ENCODE peak calls at places on chromosomes 3 and 15, in five cellular contexts. One of them, this sample, is unnamed.

GRCh38 chr3:123037015-123037375 is 9.4 kb upstream of the SEMA5B start:
- DNase-seq in type B pancreatic cell: no peak
- DNase-seq in GM10248: no peak
- DNase-seq in brain microvascular endothelial cell: no peak
- DNase-seq in nephron progenitor cell: no peak
- DNase-seq in this sample: no peak

GRCh38 chr3:1294566-1294965 is 201.7 kb downstream of the CNTN6 start:
- DNase-seq in type B pancreatic cell: no peak
- DNase-seq in GM10248: no peak
- DNase-seq in brain microvascular endothelial cell: no peak
- DNase-seq in nephron progenitor cell: no peak
- DNase-seq in this sample: no peak

GRCh38 chr3:48409291-48410201 is 20.3 kb downstream of the PLXNB1 start:
- DNase-seq in type B pancreatic cell: peak
- DNase-seq in GM10248: no peak
- DNase-seq in brain microvascular endothelial cell: no peak
- DNase-seq in nephron progenitor cell: no peak
- DNase-seq in this sample: peak

GRCh38 chr15:93241696-93242585 is 152.9 kb upstream of the RGMA start:
- DNase-seq in type B pancreatic cell: no peak
- DNase-seq in GM10248: no peak
- DNase-seq in brain microvascular endothelial cell: no peak
- DNase-seq in nephron progenitor cell: no peak
- DNase-seq in this sample: peak

GRCh38 chr3:139312959-139313358 is 30.9 kb upstream of the MRPS22 start:
- DNase-seq in type B pancreatic cell: no peak
- DNase-seq in GM10248: no peak
- DNase-seq in brain microvascular endothelial cell: peak
- DNase-seq in nephron progenitor cell: no peak
- DNase-seq in this sample: no peak

GRCh38 chr3:99324854-99325253 is 313.5 kb upstream of the COL8A1 start:
- DNase-seq in type B pancreatic cell: no peak
- DNase-seq in GM10248: no peak
- DNase-seq in brain microvascular endothelial cell: no peak
- DNase-seq in nephron progenitor cell: no peak
- DNase-seq in this sample: no peak

GRCh38 chr3:114020907-114021306 is 35.4 kb downstream of the CCDC191 start:
- DNase-seq in type B pancreatic cell: no peak
- DNase-seq in GM10248: no peak
- DNase-seq in brain microvascular endothelial cell: no peak
- DNase-seq in nephron progenitor cell: no peak
- DNase-seq in this sample: no peak

GRCh38 chr15:99452728-99453643 is 112.8 kb upstream of the MEF2A start:
- DNase-seq in type B pancreatic cell: no peak
- DNase-seq in GM10248: peak
- DNase-seq in brain microvascular endothelial cell: no peak
- DNase-seq in nephron progenitor cell: no peak
- DNase-seq in this sample: peak

GRCh38 chr3:187131981-187132380 is 7.3 kb downstream of the RPL39L start:
- DNase-seq in type B pancreatic cell: no peak
- DNase-seq in GM10248: no peak
- DNase-seq in brain microvascular endothelial cell: peak
- DNase-seq in nephron progenitor cell: no peak
- DNase-seq in this sample: no peak

GRCh38 chr3:62798000-62798399 is 77.2 kb downstream of the CADPS start:
- DNase-seq in type B pancreatic cell: no peak
- DNase-seq in GM10248: no peak
- DNase-seq in brain microvascular endothelial cell: no peak
- DNase-seq in nephron progenitor cell: no peak
- DNase-seq in this sample: no peak

GRCh38 chr3:106006001-106006400 is 137.2 kb upstream of the CBLB start:
- DNase-seq in type B pancreatic cell: no peak
- DNase-seq in GM10248: no peak
- DNase-seq in brain microvascular endothelial cell: peak
- DNase-seq in nephron progenitor cell: no peak
- DNase-seq in this sample: no peak

GRCh38 chr15:98772895-98773294 is 124.6 kb downstream of the IGF1R start:
- DNase-seq in type B pancreatic cell: no peak
- DNase-seq in GM10248: no peak
- DNase-seq in brain microvascular endothelial cell: no peak
- DNase-seq in nephron progenitor cell: no peak
- DNase-seq in this sample: no peak

GRCh38 chr15:96736384-96736783 is 405.9 kb downstream of the NR2F2 start:
- DNase-seq in type B pancreatic cell: no peak
- DNase-seq in GM10248: no peak
- DNase-seq in brain microvascular endothelial cell: peak
- DNase-seq in nephron progenitor cell: no peak
- DNase-seq in this sample: no peak

GRCh38 chr15:85335193-85335939 is 45.0 kb upstream of the AKAP13 start:
- DNase-seq in type B pancreatic cell: no peak
- DNase-seq in GM10248: no peak
- DNase-seq in brain microvascular endothelial cell: no peak
- DNase-seq in nephron progenitor cell: no peak
- DNase-seq in this sample: no peak

GRCh38 chr3:110789315-110789714 is 282.3 kb upstream of the NECTIN3 start:
- DNase-seq in type B pancreatic cell: no peak
- DNase-seq in GM10248: no peak
- DNase-seq in brain microvascular endothelial cell: peak
- DNase-seq in nephron progenitor cell: no peak
- DNase-seq in this sample: no peak

GRCh38 chr15:78212008-78212407 is 22.4 kb downstream of the ACSBG1 start:
- DNase-seq in type B pancreatic cell: peak
- DNase-seq in GM10248: no peak
- DNase-seq in brain microvascular endothelial cell: no peak
- DNase-seq in nephron progenitor cell: no peak
- DNase-seq in this sample: no peak

GRCh38 chr15:55255714-55256113 is 33.9 kb downstream of the RAB27A start:
- DNase-seq in type B pancreatic cell: no peak
- DNase-seq in GM10248: peak
- DNase-seq in brain microvascular endothelial cell: no peak
- DNase-seq in nephron progenitor cell: no peak
- DNase-seq in this sample: no peak

GRCh38 chr3:9627901-9628633 is 21.2 kb upstream of the MTMR14 start:
- DNase-seq in type B pancreatic cell: no peak
- DNase-seq in GM10248: no peak
- DNase-seq in brain microvascular endothelial cell: no peak
- DNase-seq in nephron progenitor cell: no peak
- DNase-seq in this sample: no peak

GRCh38 chr15:74817370-74817737 is 4.7 kb downstream of the LMAN1L start:
- DNase-seq in type B pancreatic cell: no peak
- DNase-seq in GM10248: no peak
- DNase-seq in brain microvascular endothelial cell: peak
- DNase-seq in nephron progenitor cell: no peak
- DNase-seq in this sample: no peak

GRCh38 chr15:48862705-48863104 is 15.2 kb upstream of the EID1 start:
- DNase-seq in type B pancreatic cell: no peak
- DNase-seq in GM10248: peak
- DNase-seq in brain microvascular endothelial cell: no peak
- DNase-seq in nephron progenitor cell: no peak
- DNase-seq in this sample: no peak

GRCh38 chr15:24857094-24857437 is 97.7 kb upstream of the SNRPN start:
- DNase-seq in type B pancreatic cell: no peak
- DNase-seq in GM10248: no peak
- DNase-seq in brain microvascular endothelial cell: no peak
- DNase-seq in nephron progenitor cell: no peak
- DNase-seq in this sample: no peak

GRCh38 chr3:186213946-186214345 is 105.1 kb upstream of the ETV5 start:
- DNase-seq in type B pancreatic cell: no peak
- DNase-seq in GM10248: no peak
- DNase-seq in brain microvascular endothelial cell: no peak
- DNase-seq in nephron progenitor cell: no peak
- DNase-seq in this sample: no peak

GRCh38 chr3:149388001-149388435 is 10.6 kb upstream of the TM4SF1 start:
- DNase-seq in type B pancreatic cell: no peak
- DNase-seq in GM10248: no peak
- DNase-seq in brain microvascular endothelial cell: peak
- DNase-seq in nephron progenitor cell: no peak
- DNase-seq in this sample: no peak

GRCh38 chr15:80831192-80831591 is 52.0 kb downstream of the CEMIP start:
- DNase-seq in type B pancreatic cell: no peak
- DNase-seq in GM10248: no peak
- DNase-seq in brain microvascular endothelial cell: no peak
- DNase-seq in nephron progenitor cell: no peak
- DNase-seq in this sample: no peak

GRCh38 chr3:128881576-128881975 is 2.2 kb downstream of the ACAD9 start:
- DNase-seq in type B pancreatic cell: no peak
- DNase-seq in GM10248: no peak
- DNase-seq in brain microvascular endothelial cell: no peak
- DNase-seq in nephron progenitor cell: no peak
- DNase-seq in this sample: no peak

GRCh38 chr15:81155375-81156218 is 21.5 kb downstream of the CFAP161 start:
- DNase-seq in type B pancreatic cell: no peak
- DNase-seq in GM10248: peak
- DNase-seq in brain microvascular endothelial cell: peak
- DNase-seq in nephron progenitor cell: peak
- DNase-seq in this sample: no peak

GRCh38 chr15:78263351-78263781 is 996 bp upstream of the DNAJA4 start:
- DNase-seq in type B pancreatic cell: no peak
- DNase-seq in GM10248: no peak
- DNase-seq in brain microvascular endothelial cell: no peak
- DNase-seq in nephron progenitor cell: no peak
- DNase-seq in this sample: no peak

GRCh38 chr3:6354653-6355052 is 506.3 kb upstream of the GRM7 start:
- DNase-seq in type B pancreatic cell: no peak
- DNase-seq in GM10248: no peak
- DNase-seq in brain microvascular endothelial cell: no peak
- DNase-seq in nephron progenitor cell: no peak
- DNase-seq in this sample: no peak

GRCh38 chr3:127678611-127679533 is 6.1 kb downstream of the ABTB1 start:
- DNase-seq in type B pancreatic cell: no peak
- DNase-seq in GM10248: no peak
- DNase-seq in brain microvascular endothelial cell: no peak
- DNase-seq in nephron progenitor cell: no peak
- DNase-seq in this sample: peak

DNA sequence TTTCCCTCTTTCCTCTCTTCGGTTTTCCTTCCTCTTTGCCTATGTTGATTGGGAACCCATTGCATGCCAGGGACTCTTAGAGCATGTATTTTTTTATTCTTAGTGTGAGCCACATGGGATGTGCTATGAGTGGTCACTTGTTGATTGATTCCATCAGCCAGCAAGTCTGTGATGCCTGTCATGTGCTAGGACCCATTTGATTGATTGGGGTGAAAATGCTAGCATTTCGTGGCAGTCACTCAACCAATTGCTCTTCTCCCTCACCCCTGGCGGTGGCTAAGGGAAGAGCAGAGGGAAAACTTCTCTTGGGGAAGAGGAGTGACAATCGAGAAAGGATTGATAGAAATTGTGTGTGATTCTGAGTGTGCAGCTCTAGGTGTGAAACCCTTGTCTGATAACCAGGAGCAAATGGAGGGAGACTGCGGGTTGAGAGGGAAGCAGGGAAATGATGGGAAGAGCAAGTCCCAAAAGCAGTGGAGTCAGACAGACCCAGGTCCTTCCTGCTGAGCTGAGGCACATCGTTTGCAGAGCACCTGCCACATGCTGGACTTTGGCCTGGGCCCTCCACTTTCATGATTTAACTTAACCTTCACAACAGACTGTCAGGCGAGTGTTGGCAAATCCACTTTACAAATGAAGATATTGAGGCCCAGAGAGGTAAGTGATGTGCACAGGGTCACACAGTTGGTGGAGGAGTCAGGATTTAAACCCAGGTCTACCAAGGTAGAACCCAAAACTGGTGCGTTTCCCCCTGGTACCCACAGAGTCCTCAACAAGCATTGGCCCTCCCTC is 40.0 kb downstream of the SLC6A11 start:
- DNase-seq in type B pancreatic cell: no peak
- DNase-seq in GM10248: no peak
- DNase-seq in brain microvascular endothelial cell: no peak
- DNase-seq in nephron progenitor cell: no peak
- DNase-seq in this sample: no peak
- TF ChIP-seq CTCF in type B pancreatic cell: peak
- TF ChIP-seq CTCF in GM10248: no peak
- TF ChIP-seq CTCF in brain microvascular endothelial cell: peak
- TF ChIP-seq CTCF in nephron progenitor cell: peak
- TF ChIP-seq CTCF in this sample: peak

GRCh38 chr15:32881528-32881927 is 163.7 kb downstream of the GREM1 start:
- DNase-seq in type B pancreatic cell: no peak
- DNase-seq in GM10248: no peak
- DNase-seq in brain microvascular endothelial cell: no peak
- DNase-seq in nephron progenitor cell: no peak
- DNase-seq in this sample: no peak
- TF ChIP-seq CTCF in type B pancreatic cell: no peak
- TF ChIP-seq CTCF in GM10248: no peak
- TF ChIP-seq CTCF in brain microvascular endothelial cell: no peak
- TF ChIP-seq CTCF in nephron progenitor cell: no peak
- TF ChIP-seq CTCF in this sample: no peak

DNA sequence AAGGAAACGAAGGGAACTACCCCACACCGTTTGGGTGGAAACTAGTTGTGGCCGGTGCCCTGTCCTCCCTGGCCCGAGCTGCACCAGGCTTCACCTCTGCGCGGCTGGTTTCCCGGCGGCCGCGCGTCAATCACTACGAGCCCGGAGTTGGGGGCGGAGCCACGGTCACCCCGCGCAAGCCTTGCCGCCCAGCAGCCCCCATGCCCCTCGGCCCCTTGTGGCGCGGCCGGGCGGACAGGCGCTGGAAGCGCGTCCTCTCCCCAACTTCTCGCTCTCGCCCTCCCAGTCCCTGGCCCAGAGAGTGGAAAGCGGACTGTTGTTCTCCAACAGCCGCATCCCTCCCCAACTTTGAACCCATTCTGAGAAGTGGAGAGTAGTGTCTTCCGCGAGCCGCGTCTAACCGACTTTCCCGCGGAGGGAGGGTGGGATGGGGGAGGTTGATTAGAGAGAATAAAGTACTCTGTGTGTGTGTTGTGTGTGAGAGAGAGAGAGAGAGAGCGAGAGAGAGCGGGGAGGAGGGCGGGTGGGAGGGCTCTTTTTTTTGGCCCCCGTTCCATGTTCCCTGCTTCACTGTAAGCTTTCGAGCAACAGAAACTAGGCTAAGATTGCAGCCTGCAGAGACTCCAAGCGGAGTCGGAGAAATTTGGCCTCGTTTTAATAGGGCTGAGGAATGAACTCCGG is 1.4 kb upstream of the MEIS2 start:
- DNase-seq in type B pancreatic cell: peak
- DNase-seq in GM10248: peak
- DNase-seq in brain microvascular endothelial cell: no peak
- DNase-seq in nephron progenitor cell: peak
- DNase-seq in this sample: peak
- TF ChIP-seq CTCF in type B pancreatic cell: peak
- TF ChIP-seq CTCF in GM10248: no peak
- TF ChIP-seq CTCF in brain microvascular endothelial cell: no peak
- TF ChIP-seq CTCF in nephron progenitor cell: no peak
- TF ChIP-seq CTCF in this sample: no peak

GRCh38 chr3:197495999-197496745 is 59.6 kb downstream of the BDH1 start:
- DNase-seq in type B pancreatic cell: no peak
- DNase-seq in GM10248: no peak
- DNase-seq in brain microvascular endothelial cell: no peak
- DNase-seq in nephron progenitor cell: no peak
- DNase-seq in this sample: no peak

GRCh38 chr3:197494366-197495058 is 61.3 kb downstream of the BDH1 start:
- DNase-seq in type B pancreatic cell: no peak
- DNase-seq in GM10248: no peak
- DNase-seq in brain microvascular endothelial cell: no peak
- DNase-seq in nephron progenitor cell: no peak
- DNase-seq in this sample: no peak

GRCh38 chr3:197495499-197495898 is 60.3 kb downstream of the BDH1 start:
- DNase-seq in type B pancreatic cell: no peak
- DNase-seq in GM10248: peak
- DNase-seq in brain microvascular endothelial cell: no peak
- DNase-seq in nephron progenitor cell: no peak
- DNase-seq in this sample: no peak

GRCh38 chr3:197496746-197497125 is 59.0 kb downstream of the BDH1 start:
- DNase-seq in type B pancreatic cell: no peak
- DNase-seq in GM10248: no peak
- DNase-seq in brain microvascular endothelial cell: no peak
- DNase-seq in nephron progenitor cell: no peak
- DNase-seq in this sample: no peak

GRCh38 chr3:197495059-197495455 is 60.7 kb downstream of the BDH1 start:
- DNase-seq in type B pancreatic cell: no peak
- DNase-seq in GM10248: peak
- DNase-seq in brain microvascular endothelial cell: no peak
- DNase-seq in nephron progenitor cell: no peak
- DNase-seq in this sample: no peak
- TF ChIP-seq CTCF in type B pancreatic cell: no peak
- TF ChIP-seq CTCF in GM10248: no peak
- TF ChIP-seq CTCF in brain microvascular endothelial cell: no peak
- TF ChIP-seq CTCF in nephron progenitor cell: no peak
- TF ChIP-seq CTCF in this sample: no peak

This sample was measured in osteocyte.